ENCODE peak calls at places on chromosomes 1 and 21, in five cellular contexts. One of them, this sample, is unnamed.

GRCh38 chr1:933603-933940 is 9.8 kb downstream of the SAMD11 start:
- DNase-seq in left ventricle myocardium superior: no peak
- DNase-seq in endodermal cell: peak
- DNase-seq in A673: peak
- DNase-seq in bronchial epithelial cell: no peak
- DNase-seq in this sample: no peak

GRCh38 chr1:119327436-119328155 is 41.0 kb upstream of the HAO2 start:
- DNase-seq in endodermal cell: peak
- DNase-seq in A673: peak
- DNase-seq in bronchial epithelial cell: no peak
- DNase-seq in left ventricle myocardium superior: peak
- DNase-seq in this sample: no peak

GRCh38 chr1:177884499-177885021 is 85.3 kb downstream of the SEC16B start:
- DNase-seq in A673: no peak
- DNase-seq in bronchial epithelial cell: no peak
- DNase-seq in left ventricle myocardium superior: no peak
- DNase-seq in endodermal cell: no peak
- DNase-seq in this sample: no peak

GRCh38 chr1:41714613-41715389 is 203.9 kb downstream of the HIVEP3 start:
- DNase-seq in endodermal cell: no peak
- DNase-seq in left ventricle myocardium superior: peak
- DNase-seq in bronchial epithelial cell: no peak
- DNase-seq in A673: no peak
- DNase-seq in this sample: no peak

GRCh38 chr21:41663805-41664788 is 102.8 kb downstream of the RIPK4 start:
- DNase-seq in endodermal cell: no peak
- DNase-seq in bronchial epithelial cell: no peak
- DNase-seq in left ventricle myocardium superior: no peak
- DNase-seq in A673: no peak
- DNase-seq in this sample: no peak

GRCh38 chr1:217137210-217137871 is 414.1 kb upstream of the ESRRG start:
- DNase-seq in left ventricle myocardium superior: no peak
- DNase-seq in endodermal cell: peak
- DNase-seq in bronchial epithelial cell: no peak
- DNase-seq in A673: no peak
- DNase-seq in this sample: no peak

GRCh38 chr1:150513275-150513885 is 2.2 kb upstream of the FALEC start:
- DNase-seq in left ventricle myocardium superior: peak
- DNase-seq in bronchial epithelial cell: peak
- DNase-seq in A673: no peak
- DNase-seq in endodermal cell: no peak
- DNase-seq in this sample: no peak

GRCh38 chr1:171654705-171655214 is 2.3 kb upstream of the MYOC start:
- DNase-seq in left ventricle myocardium superior: peak
- DNase-seq in bronchial epithelial cell: no peak
- DNase-seq in endodermal cell: no peak
- DNase-seq in A673: no peak
- DNase-seq in this sample: no peak

GRCh38 chr1:53381790-53382401 is 54.0 kb upstream of the LRP8 start:
- DNase-seq in left ventricle myocardium superior: no peak
- DNase-seq in bronchial epithelial cell: peak
- DNase-seq in endodermal cell: no peak
- DNase-seq in A673: no peak
- DNase-seq in this sample: peak

GRCh38 chr1:22303816-22304215 is 147.8 kb upstream of the ZBTB40 start:
- DNase-seq in bronchial epithelial cell: no peak
- DNase-seq in endodermal cell: no peak
- DNase-seq in left ventricle myocardium superior: no peak
- DNase-seq in A673: no peak
- DNase-seq in this sample: no peak

GRCh38 chr1:233599542-233600073 is 14.3 kb upstream of the KCNK1 start:
- DNase-seq in bronchial epithelial cell: no peak
- DNase-seq in endodermal cell: no peak
- DNase-seq in left ventricle myocardium superior: no peak
- DNase-seq in A673: no peak
- DNase-seq in this sample: no peak

GRCh38 chr1:2386636-2387611 is 4.4 kb downstream of the MORN1 start:
- DNase-seq in endodermal cell: no peak
- DNase-seq in A673: no peak
- DNase-seq in left ventricle myocardium superior: peak
- DNase-seq in bronchial epithelial cell: no peak
- DNase-seq in this sample: no peak

GRCh38 chr1:233057836-233058235 is 107.4 kb downstream of the NTPCR start:
- DNase-seq in A673: no peak
- DNase-seq in bronchial epithelial cell: no peak
- DNase-seq in endodermal cell: no peak
- DNase-seq in left ventricle myocardium superior: no peak
- DNase-seq in this sample: no peak

GRCh38 chr1:17027403-17027802 is 15.7 kb upstream of the ATP13A2 start:
- DNase-seq in left ventricle myocardium superior: no peak
- DNase-seq in bronchial epithelial cell: no peak
- DNase-seq in endodermal cell: no peak
- DNase-seq in A673: no peak
- DNase-seq in this sample: no peak

GRCh38 chr1:169945171-169945570 is 51.5 kb upstream of the SCYL3 start:
- DNase-seq in endodermal cell: peak
- DNase-seq in left ventricle myocardium superior: no peak
- DNase-seq in bronchial epithelial cell: no peak
- DNase-seq in A673: no peak
- DNase-seq in this sample: no peak

GRCh38 chr1:152190589-152190988 is 31.6 kb upstream of the RPTN start:
- DNase-seq in endodermal cell: no peak
- DNase-seq in A673: no peak
- DNase-seq in bronchial epithelial cell: peak
- DNase-seq in left ventricle myocardium superior: no peak
- DNase-seq in this sample: no peak

GRCh38 chr1:202200112-202200548 is 6.5 kb downstream of the LGR6 start:
- DNase-seq in A673: peak
- DNase-seq in left ventricle myocardium superior: no peak
- DNase-seq in endodermal cell: peak
- DNase-seq in bronchial epithelial cell: peak
- DNase-seq in this sample: peak

GRCh38 chr21:36859744-36860501 is 106.5 kb downstream of the HLCS start:
- DNase-seq in bronchial epithelial cell: peak
- DNase-seq in left ventricle myocardium superior: peak
- DNase-seq in endodermal cell: peak
- DNase-seq in A673: peak
- DNase-seq in this sample: no peak

GRCh38 chr21:22120616-22121266 is 1122.5 kb downstream of the NCAM2 start:
- DNase-seq in endodermal cell: peak
- DNase-seq in bronchial epithelial cell: no peak
- DNase-seq in A673: peak
- DNase-seq in left ventricle myocardium superior: no peak
- DNase-seq in this sample: no peak

GRCh38 chr1:227762231-227762911 is 27.1 kb downstream of the SNAP47 start:
- DNase-seq in bronchial epithelial cell: peak
- DNase-seq in A673: peak
- DNase-seq in left ventricle myocardium superior: peak
- DNase-seq in endodermal cell: peak
- DNase-seq in this sample: peak

GRCh38 chr1:201184734-201185453 is 5.7 kb upstream of the IGFN1 start:
- DNase-seq in A673: peak
- DNase-seq in left ventricle myocardium superior: no peak
- DNase-seq in bronchial epithelial cell: peak
- DNase-seq in endodermal cell: peak
- DNase-seq in this sample: peak

GRCh38 chr1:156993426-156994147 is 52.0 kb downstream of the ARHGEF11 start:
- DNase-seq in left ventricle myocardium superior: no peak
- DNase-seq in A673: no peak
- DNase-seq in bronchial epithelial cell: peak
- DNase-seq in endodermal cell: no peak
- DNase-seq in this sample: no peak

GRCh38 chr21:22993822-22994574 is 1995.8 kb downstream of the NCAM2 start:
- DNase-seq in left ventricle myocardium superior: no peak
- DNase-seq in endodermal cell: peak
- DNase-seq in bronchial epithelial cell: no peak
- DNase-seq in A673: no peak
- DNase-seq in this sample: no peak

GRCh38 chr1:217605390-217605789 is 25.5 kb downstream of the GPATCH2 start:
- DNase-seq in bronchial epithelial cell: no peak
- DNase-seq in endodermal cell: no peak
- DNase-seq in A673: no peak
- DNase-seq in left ventricle myocardium superior: no peak
- DNase-seq in this sample: no peak

GRCh38 chr1:52127181-52128175 is 14.4 kb upstream of the ZFYVE9 start:
- DNase-seq in bronchial epithelial cell: peak
- DNase-seq in endodermal cell: peak
- DNase-seq in left ventricle myocardium superior: no peak
- DNase-seq in A673: peak
- DNase-seq in this sample: peak

GRCh38 chr1:198102454-198102791 is 54.4 kb upstream of the NEK7 start:
- DNase-seq in bronchial epithelial cell: no peak
- DNase-seq in A673: no peak
- DNase-seq in endodermal cell: no peak
- DNase-seq in left ventricle myocardium superior: no peak
- DNase-seq in this sample: no peak

GRCh38 chr21:45644041-45644906 is 749 bp downstream of the PCBP3 start:
- DNase-seq in endodermal cell: no peak
- DNase-seq in bronchial epithelial cell: no peak
- DNase-seq in A673: no peak
- DNase-seq in left ventricle myocardium superior: peak
- DNase-seq in this sample: no peak

GRCh38 chr21:34302496-34302895 is 61.3 kb upstream of the KCNE2 start:
- DNase-seq in left ventricle myocardium superior: no peak
- DNase-seq in A673: no peak
- DNase-seq in endodermal cell: no peak
- DNase-seq in bronchial epithelial cell: no peak
- DNase-seq in this sample: no peak

GRCh38 chr1:237016626-237017025 is 12.4 kb upstream of the MT1HL1 start:
- DNase-seq in A673: no peak
- DNase-seq in endodermal cell: no peak
- DNase-seq in left ventricle myocardium superior: no peak
- DNase-seq in bronchial epithelial cell: no peak
- DNase-seq in this sample: no peak

GRCh38 chr1:237183963-237184540 is 142.1 kb downstream of the RYR2 start:
- DNase-seq in A673: no peak
- DNase-seq in endodermal cell: peak
- DNase-seq in left ventricle myocardium superior: no peak
- DNase-seq in bronchial epithelial cell: no peak
- DNase-seq in this sample: no peak

GRCh38 chr1:64733576-64734288 is 11.1 kb upstream of the RAVER2 start:
- DNase-seq in left ventricle myocardium superior: no peak
- DNase-seq in A673: no peak
- DNase-seq in bronchial epithelial cell: no peak
- DNase-seq in endodermal cell: no peak
- DNase-seq in this sample: no peak

GRCh38 chr1:98286656-98287055 is 365.8 kb upstream of the DPYD start:
- DNase-seq in left ventricle myocardium superior: no peak
- DNase-seq in endodermal cell: no peak
- DNase-seq in A673: no peak
- DNase-seq in bronchial epithelial cell: no peak
- DNase-seq in this sample: no peak

GRCh38 chr1:72485786-72486185 is 203.4 kb upstream of the NEGR1 start:
- DNase-seq in A673: no peak
- DNase-seq in endodermal cell: no peak
- DNase-seq in bronchial epithelial cell: no peak
- DNase-seq in left ventricle myocardium superior: no peak
- DNase-seq in this sample: no peak

GRCh38 chr1:68322837-68323687 is 90.7 kb upstream of the WLS start:
- DNase-seq in A673: no peak
- DNase-seq in bronchial epithelial cell: no peak
- DNase-seq in endodermal cell: no peak
- DNase-seq in left ventricle myocardium superior: no peak
- DNase-seq in this sample: peak

GRCh38 chr1:153509729-153510354 is 25.9 kb downstream of the S100A6 start:
- DNase-seq in bronchial epithelial cell: peak
- DNase-seq in A673: peak
- DNase-seq in endodermal cell: peak
- DNase-seq in left ventricle myocardium superior: no peak
- DNase-seq in this sample: no peak

GRCh38 chr1:24725209-24725651 is 20.0 kb upstream of the CLIC4 start:
- DNase-seq in bronchial epithelial cell: no peak
- DNase-seq in endodermal cell: peak
- DNase-seq in left ventricle myocardium superior: no peak
- DNase-seq in A673: no peak
- DNase-seq in this sample: no peak